ENCODE peak calls at places on chromosomes 6 and 20, in eight cellular contexts. X is NCI-H748 treated with DMSO at 0.1 percent for 48 hours, U is Calu3, W is NCI-H446, S is prostate gland, E is ascending aorta, N is AG04450, R is Kasumi-1. P is an unnamed sample.

GRCh38 chr20:4242376-4242775 is 227.0 kb upstream of the RNF24 start:
- DNase-seq in X (no peak), E (no peak), W (no peak), U (no peak), S (no peak), R (no peak), N (no peak), P (no peak)

GRCh38 chr6:2877057-2877882 is 25.8 kb downstream of the SERPINB9 start:
- DNase-seq in W (no peak), X (no peak), N (no peak), S (no peak), U (no peak), R (no peak), E (no peak), P (no peak)

GRCh38 chr6:146741609-146742008 is 142.8 kb downstream of the ADGB start:
- DNase-seq in E (no peak), S (no peak), W (no peak), U (no peak), N (no peak), R (no peak), X (no peak), P (no peak)

GRCh38 chr20:62386383-62387218 is at the start of gene RPS21:
- DNase-seq in R (peak), W (peak), U (peak), E (peak), N (peak), X (peak), S (peak), P (peak)

GRCh38 chr6:15152720-15153119 is 93.1 kb upstream of the JARID2 start:
- DNase-seq in R (no peak), E (no peak), U (no peak), W (no peak), N (no peak), X (no peak), S (no peak), P (no peak)

GRCh38 chr6:106005013-106005412 is 81.1 kb upstream of the PRDM1 start:
- DNase-seq in S (no peak), N (no peak), U (no peak), X (no peak), E (no peak), W (no peak), R (no peak), P (no peak)

GRCh38 chr20:63246490-63247284 is 7.6 kb downstream of the NKAIN4 start:
- DNase-seq in E (no peak), X (no peak), N (no peak), U (peak), R (no peak), W (no peak), S (no peak), P (no peak)

GRCh38 chr20:1622450-1622849 is 2.6 kb upstream of the SIRPB1 start:
- DNase-seq in W (no peak), R (peak), U (no peak), S (no peak), E (no peak), N (no peak), X (no peak), P (no peak)

GRCh38 chr6:56223995-56224394 is 23.4 kb downstream of the COL21A1 start:
- DNase-seq in E (no peak), R (no peak), X (no peak), W (no peak), S (no peak), U (no peak), N (no peak), P (no peak)

GRCh38 chr20:19712737-19713260 is 45.3 kb upstream of the RIN2 start:
- DNase-seq in W (no peak), X (no peak), S (peak), E (no peak), R (no peak), U (no peak), N (no peak), P (no peak)

GRCh38 chr6:97963148-97963680 is 680.2 kb upstream of the MMS22L start:
- DNase-seq in W (no peak), N (no peak), U (no peak), R (no peak), X (no peak), S (no peak), E (no peak), P (no peak)

GRCh38 chr20:62776692-62777527 is 19.4 kb upstream of the MRGBP start:
- DNase-seq in S (no peak), E (no peak), R (peak), U (peak), N (no peak), W (no peak), X (no peak), P (peak)

GRCh38 chr6:28817808-28818145 is 106.0 kb downstream of the TRIM27 start:
- DNase-seq in N (no peak), X (no peak), U (no peak), R (no peak), E (no peak), W (no peak), S (no peak), P (no peak)

GRCh38 chr20:47127986-47128385 is 228.5 kb downstream of the ZMYND8 start:
- DNase-seq in E (no peak), S (peak), U (no peak), N (no peak), X (no peak), R (no peak), W (no peak), P (no peak)

GRCh38 chr6:133431031-133431430 is 189.9 kb downstream of the EYA4 start:
- DNase-seq in W (no peak), N (no peak), E (no peak), U (no peak), X (no peak), R (no peak), S (no peak), P (no peak)

GRCh38 chr20:63032861-63033634 is 26.3 kb upstream of the BHLHE23 start:
- DNase-seq in N (no peak), S (no peak), W (no peak), U (peak), R (peak), X (no peak), E (no peak), P (no peak)

GRCh38 chr20:49580818-49581174 is 12.9 kb upstream of the PTGIS start:
- DNase-seq in E (no peak), W (no peak), N (no peak), X (no peak), R (no peak), U (no peak), S (no peak), P (no peak)

GRCh38 chr20:10672579-10673127 is 1.1 kb downstream of the JAG1 start:
- DNase-seq in W (no peak), E (no peak), S (no peak), N (no peak), X (peak), U (no peak), R (peak), P (no peak)